ENCODE peak calls at places on chromosomes 3 and 15, in seven cellular contexts. T is psoas muscle; L is CD8-positive, alpha-beta memory T cell; V is stomach; P is heart left ventricle; D is neuronal stem cell; U is endothelial cell of umbilical vein. S is an unnamed sample.

GRCh38 chr15:44468713-44469385 is 41.4 kb downstream of the CTDSPL2 start:
- DNase-seq in T (no peak), L (no peak), V (no peak), P (no peak), D (no peak), U (peak), S (no peak)

GRCh38 chr3:154143873-154144272 is 22.7 kb downstream of the ARHGEF26 start:
- DNase-seq in T (no peak), L (no peak), V (no peak), P (no peak), D (peak), U (no peak), S (no peak)

GRCh38 chr15:101654191-101654590 is 2.0 kb upstream of the TM2D3 start:
- DNase-seq in T (no peak), L (no peak), V (no peak), P (no peak), D (no peak), U (no peak), S (no peak)

GRCh38 chr15:26391556-26392229 is 381.2 kb downstream of the GABRB3 start:
- DNase-seq in T (no peak), L (no peak), V (no peak), P (no peak), D (no peak), U (no peak), S (no peak)

GRCh38 chr15:91472316-91472756 is 372.3 kb downstream of the SV2B start:
- DNase-seq in T (no peak), L (peak), V (no peak), P (no peak), D (no peak), U (no peak), S (no peak)

GRCh38 chr15:32824777-32825176 is 107.0 kb downstream of the GREM1 start:
- DNase-seq in T (no peak), L (no peak), V (no peak), P (no peak), D (no peak), U (peak), S (no peak)

GRCh38 chr15:60901647-60902046 is 327.5 kb downstream of the RORA start:
- DNase-seq in T (no peak), L (no peak), V (no peak), P (no peak), D (no peak), U (no peak), S (no peak)

GRCh38 chr3:9600597-9600996 is 47.0 kb upstream of the LHFPL4 start:
- DNase-seq in T (no peak), L (no peak), V (peak), P (peak), D (no peak), U (no peak), S (no peak)

GRCh38 chr3:124395584-124396340 is 334.5 kb upstream of the UMPS start:
- DNase-seq in T (no peak), L (no peak), V (no peak), P (peak), D (no peak), U (no peak), S (no peak)

GRCh38 chr3:14949126-14949525 is 1.7 kb downstream of the NR2C2 start:
- DNase-seq in T (no peak), L (no peak), V (no peak), P (no peak), D (no peak), U (peak), S (no peak)

GRCh38 chr15:51672100-51672731 is 9.1 kb upstream of the SCG3 start:
- DNase-seq in T (no peak), L (no peak), V (no peak), P (no peak), D (peak), U (no peak), S (no peak)

GRCh38 chr15:100966997-100967396 is 47.8 kb downstream of the LRRK1 start:
- DNase-seq in T (no peak), L (no peak), V (no peak), P (no peak), D (no peak), U (no peak), S (no peak)

GRCh38 chr3:191356586-191357439 is 26.5 kb upstream of the UTS2B start:
- DNase-seq in T (no peak), L (no peak), V (peak), P (no peak), D (no peak), U (peak), S (no peak)

GRCh38 chr15:41881925-41882688 is 11.7 kb downstream of the SPTBN5 start:
- DNase-seq in T (no peak), L (no peak), V (peak), P (no peak), D (no peak), U (no peak), S (no peak)

GRCh38 chr15:97817266-97817890 is 143.1 kb upstream of the ARRDC4 start:
- DNase-seq in T (no peak), L (no peak), V (no peak), P (no peak), D (no peak), U (no peak), S (no peak)

GRCh38 chr3:188151438-188151837 is 2.5 kb upstream of the LPP start:
- DNase-seq in T (no peak), L (no peak), V (no peak), P (no peak), D (no peak), U (no peak), S (no peak)

GRCh38 chr3:152278674-152279427 is 10.1 kb downstream of the MBNL1 start:
- DNase-seq in T (no peak), L (no peak), V (no peak), P (no peak), D (no peak), U (no peak), S (no peak)

GRCh38 chr15:57160823-57161560 is 215.3 kb upstream of the CGNL1 start:
- DNase-seq in T (no peak), L (no peak), V (no peak), P (no peak), D (no peak), U (no peak), S (no peak)

GRCh38 chr3:110624571-110624970 is 447.0 kb upstream of the NECTIN3 start:
- DNase-seq in T (no peak), L (no peak), V (no peak), P (no peak), D (no peak), U (peak), S (no peak)

GRCh38 chr15:92391640-92392039 is 2.0 kb upstream of the ST8SIA2 start:
- DNase-seq in T (no peak), L (no peak), V (no peak), P (no peak), D (no peak), U (peak), S (no peak)

GRCh38 chr3:161273589-161274218 is 52.6 kb downstream of the NMD3 start:
- DNase-seq in T (no peak), L (peak), V (no peak), P (no peak), D (peak), U (peak), S (no peak)

GRCh38 chr3:146036289-146036688 is 124.7 kb downstream of the PLOD2 start:
- DNase-seq in T (no peak), L (no peak), V (no peak), P (no peak), D (no peak), U (no peak), S (no peak)

GRCh38 chr3:188349963-188350332 is 196.0 kb downstream of the LPP start:
- DNase-seq in T (no peak), L (no peak), V (no peak), P (no peak), D (no peak), U (no peak), S (no peak)

GRCh38 chr3:119326976-119327375 is 32.8 kb downstream of the ARHGAP31 start:
- DNase-seq in T (no peak), L (no peak), V (no peak), P (no peak), D (no peak), U (no peak), S (no peak)

GRCh38 chr3:155386817-155387403 is 93.4 kb upstream of the STRIT1 start:
- DNase-seq in T (no peak), L (no peak), V (no peak), P (no peak), D (no peak), U (no peak), S (no peak)

GRCh38 chr15:89052474-89052873 is 35.8 kb upstream of the ABHD2 start:
- DNase-seq in T (no peak), L (no peak), V (no peak), P (no peak), D (no peak), U (no peak), S (no peak)

GRCh38 chr3:144931590-144931989 is 960.0 kb downstream of the DIPK2A start:
- DNase-seq in T (no peak), L (no peak), V (no peak), P (no peak), D (no peak), U (no peak), S (no peak)
- H3K27ac ChIP-seq in T (no peak), L (no peak), V (no peak), P (no peak), D (no peak), U (no peak), S (no peak)

GRCh38 chr3:50617096-50617791 is at the start of gene MAPKAPK3:
- DNase-seq in T (peak), L (peak), V (peak), P (peak), D (no peak), U (peak), S (no peak)

GRCh38 chr3:50620420-50620819 is 3.5 kb downstream of the MAPKAPK3 start:
- DNase-seq in T (peak), L (no peak), V (no peak), P (no peak), D (no peak), U (no peak), S (no peak)

GRCh38 chr3:50616770-50617095 is 218 bp upstream of the MAPKAPK3 start:
- DNase-seq in T (peak), L (peak), V (peak), P (peak), D (peak), U (peak), S (no peak)

GRCh38 chr3:50616003-50616769 is 765 bp upstream of the MAPKAPK3 start:
- DNase-seq in T (peak), L (peak), V (peak), P (peak), D (peak), U (peak), S (no peak)

DNA sequence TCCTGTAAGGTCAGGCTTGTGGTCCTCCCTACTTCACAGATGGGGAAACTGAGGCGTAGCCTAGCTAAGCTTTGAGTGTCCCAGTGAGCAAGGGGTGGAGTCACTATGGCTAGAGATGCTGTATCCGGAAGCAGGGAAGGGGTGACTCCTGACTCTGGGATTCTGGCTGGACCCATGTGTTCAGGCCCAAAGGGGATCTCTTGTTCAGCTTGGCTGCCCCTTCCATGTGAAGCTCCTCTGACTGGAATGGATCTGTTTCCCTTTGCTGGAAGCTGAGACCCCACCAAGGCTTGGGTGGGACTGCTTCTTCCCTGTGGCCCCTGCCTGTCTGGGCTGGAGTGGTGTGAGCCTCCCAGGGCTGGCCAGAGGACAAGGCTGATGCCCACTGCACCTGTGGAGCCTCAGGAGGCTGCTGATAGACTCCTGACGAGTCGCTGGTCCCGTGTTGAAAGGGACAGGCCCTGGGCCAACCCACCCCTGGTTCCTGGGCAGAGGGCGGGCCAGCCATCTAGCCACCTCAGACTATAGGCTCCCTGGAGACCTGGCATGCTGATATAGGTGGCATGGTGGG is 1.0 kb downstream of the MAPKAPK3 start:
- DNase-seq in T (peak), L (no peak), V (no peak), P (peak), D (no peak), U (no peak), S (no peak)
- H3K27ac ChIP-seq in T (peak), L (peak), V (peak), P (peak), D (no peak), U (no peak), S (no peak)

GRCh38 chr3:184766555-184767261 is 45.3 kb upstream of the VPS8 start:
- DNase-seq in T (no peak), L (no peak), V (no peak), P (no peak), D (no peak), U (no peak), S (no peak)

GRCh38 chr3:184765730-184766074 is 46.3 kb upstream of the VPS8 start:
- DNase-seq in T (peak), L (no peak), V (no peak), P (no peak), D (no peak), U (no peak), S (no peak)

GRCh38 chr3:184767377-184767776 is 44.6 kb upstream of the VPS8 start:
- DNase-seq in T (peak), L (no peak), V (no peak), P (no peak), D (no peak), U (no peak), S (no peak)

GRCh38 chr3:184764176-184764575 is 47.8 kb upstream of the VPS8 start:
- DNase-seq in T (no peak), L (no peak), V (no peak), P (no peak), D (no peak), U (no peak), S (no peak)

DNA sequence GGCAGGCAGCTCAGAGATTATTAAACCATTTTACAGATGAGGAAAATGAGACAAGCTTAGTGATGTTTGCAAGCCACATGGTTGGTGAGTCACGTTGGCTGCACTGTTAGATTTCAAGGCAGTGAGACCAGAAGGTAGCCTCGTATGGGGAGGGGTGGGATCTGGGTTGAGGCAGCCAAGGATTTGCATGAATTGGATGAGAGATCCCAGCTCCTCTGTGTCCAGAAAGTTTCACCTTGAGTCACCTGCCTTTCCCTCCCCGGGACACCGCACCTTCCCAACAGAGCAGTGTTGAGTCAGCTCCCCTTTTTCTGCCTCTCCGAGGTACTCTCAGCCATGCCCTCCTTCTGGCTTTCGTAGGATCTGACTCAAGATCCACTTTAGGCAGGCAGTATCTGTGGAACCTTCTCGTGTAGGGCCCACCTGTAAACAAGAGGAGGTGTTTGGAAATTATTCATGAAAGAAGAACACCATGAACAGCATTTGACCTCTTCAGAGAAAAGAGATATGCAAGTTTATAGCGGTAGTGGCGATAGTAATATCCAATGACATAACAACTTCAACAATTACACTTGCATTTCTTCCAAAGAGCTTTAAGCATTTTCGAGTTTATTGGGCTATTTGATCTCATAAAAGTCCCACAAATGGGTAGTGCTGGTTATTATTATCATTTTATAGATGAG is 46.8 kb upstream of the VPS8 start:
- DNase-seq in T (peak), L (no peak), V (no peak), P (no peak), D (no peak), U (no peak), S (no peak)
- H3K27ac ChIP-seq in T (no peak), L (no peak), V (no peak), P (no peak), D (no peak), U (no peak), S (no peak)

GRCh38 chr3:174233511-174233910 is 625.6 kb upstream of the NAALADL2 start:
- DNase-seq in T (no peak), L (no peak), V (no peak), P (no peak), D (no peak), U (no peak), S (no peak)
- H3K27ac ChIP-seq in T (no peak), L (no peak), V (no peak), P (no peak), D (no peak), U (no peak), S (no peak)

S was measured in iPS DF 6.9.